ENCODE peak calls at places on chromosome X, in nine cellular contexts. I is AG04450; R is stimulated activated CD8-positive, alpha-beta memory T cell treated with anti-CD3 and anti-CD28 coated beads, Interleukin-7, amount 100 ng/mL, for 4 hours; U is NCI-H510A treated with DMSO at 0.1 percent for 48 hours; O is aorta; V is COLO829; P is T-helper 2 cell; M is hepatic stellate cell; D is hypothalamus. A is an unnamed sample.

GRCh38 chrX:49760288-49760885 is 64.6 kb upstream of the PAGE1 start:
- DNase-seq in I (no peak), R (no peak), U (no peak), O (no peak), V (no peak), P (no peak), M (no peak), D (no peak), A (no peak)

GRCh38 chrX:10198254-10198653 is 41.5 kb downstream of the CLCN4 start:
- DNase-seq in I (peak), R (no peak), U (no peak), O (no peak), V (no peak), P (no peak), M (no peak), D (no peak), A (no peak)

GRCh38 chrX:136794080-136794479 is 13.3 kb upstream of the ARHGEF6 start:
- DNase-seq in I (no peak), R (no peak), U (no peak), O (no peak), V (no peak), P (no peak), M (no peak), D (no peak), A (no peak)

GRCh38 chrX:661154-661553 is 30.6 kb downstream of the SHOX start:
- DNase-seq in I (no peak), R (no peak), U (no peak), O (no peak), V (no peak), P (no peak), M (no peak), D (no peak), A (no peak)

GRCh38 chrX:150038977-150039599 is 100.8 kb upstream of the EOLA2 start:
- DNase-seq in I (no peak), R (no peak), U (no peak), O (no peak), V (peak), P (no peak), M (no peak), D (no peak), A (no peak)

GRCh38 chrX:153673398-153674218 is at the start of gene PNCK:
- DNase-seq in I (no peak), R (no peak), U (no peak), O (peak), V (no peak), P (no peak), M (no peak), D (no peak), A (no peak)

GRCh38 chrX:150219374-150220185 is 143.5 kb upstream of the MAMLD1 start:
- DNase-seq in I (no peak), R (no peak), U (no peak), O (no peak), V (peak), P (no peak), M (no peak), D (no peak), A (peak)

GRCh38 chrX:153989971-153990655 is 17.6 kb downstream of the TMEM187 start:
- DNase-seq in I (no peak), R (no peak), U (no peak), O (no peak), V (no peak), P (no peak), M (no peak), D (no peak), A (no peak)

GRCh38 chrX:8030361-8030760 is 103.1 kb upstream of the PNPLA4 start:
- DNase-seq in I (no peak), R (no peak), U (no peak), O (no peak), V (no peak), P (no peak), M (no peak), D (no peak), A (no peak)

GRCh38 chrX:118552501-118552900 is 56.9 kb downstream of the DOCK11 start:
- DNase-seq in I (no peak), R (no peak), U (no peak), O (no peak), V (peak), P (no peak), M (peak), D (no peak), A (peak)

GRCh38 chrX:138897621-138898492 is 186.3 kb upstream of the FGF13 start:
- DNase-seq in I (no peak), R (no peak), U (no peak), O (no peak), V (no peak), P (no peak), M (no peak), D (no peak), A (no peak)

GRCh38 chrX:136199365-136199764 is 51.8 kb downstream of the MAP7D3 start:
- DNase-seq in I (peak), R (no peak), U (no peak), O (no peak), V (peak), P (no peak), M (no peak), D (no peak), A (no peak)

GRCh38 chrX:41561045-41561444 is 113.9 kb downstream of the NYX start:
- DNase-seq in I (peak), R (peak), U (no peak), O (no peak), V (peak), P (no peak), M (peak), D (no peak), A (peak)